ENCODE peak calls at places on chromosomes 4 and X, in four cellular contexts. A is amygdala, N is ACHN, L is NCI-H510A. Q is an unnamed sample.

GRCh38 chrX:49106930-49107329 is 16.6 kb downstream of the GPKOW start:
- DNase-seq in A (peak; percentile 20), N (peak; percentile 39), L (no peak), Q (no peak)

GRCh38 chrX:71250856-71251255 is 3.1 kb downstream of the ZMYM3 start:
- DNase-seq in A (no peak), N (no peak), L (no peak), Q (no peak)

GRCh38 chrX:103253608-103254007 is 1.3 kb downstream of the TCEAL8 start:
- DNase-seq in A (no peak), N (no peak), L (no peak), Q (no peak)

GRCh38 chrX:145818522-145819075 is 970 bp downstream of the SLITRK2 start:
- DNase-seq in A (no peak), N (no peak), L (no peak), Q (no peak)

GRCh38 chr4:76950846-76951321 is 1.3 kb downstream of the SEPTIN11 start:
- DNase-seq in A (no peak), N (peak; percentile 36), L (no peak), Q (no peak)

GRCh38 chr4:137454767-137455166 is 77.5 kb downstream of the PCDH18 start:
- DNase-seq in A (no peak), N (no peak), L (no peak), Q (no peak)

GRCh38 chrX:2677764-2678163 is 13.3 kb upstream of the CD99 start:
- DNase-seq in A (no peak), N (peak; percentile 80), L (no peak), Q (no peak)

GRCh38 chr4:2291705-2292651 is 30.1 kb upstream of the MXD4 start:
- DNase-seq in A (no peak), N (no peak), L (no peak), Q (no peak)

GRCh38 chrX:154490021-154490413 is 412 bp downstream of the SLC10A3 start:
- DNase-seq in A (no peak), N (peak; percentile 26), L (no peak), Q (no peak)

GRCh38 chrX:152149648-152150047 is 11.3 kb upstream of the MAGEA10 start:
- DNase-seq in A (no peak), N (no peak), L (no peak), Q (no peak)

GRCh38 chr4:151568966-151569365 is 160.0 kb downstream of the FHIP1A start:
- DNase-seq in A (no peak), N (no peak), L (no peak), Q (no peak)

GRCh38 chr4:115260195-115260594 is 146.8 kb upstream of the NDST4 start:
- DNase-seq in A (no peak), N (no peak), L (no peak), Q (no peak)

GRCh38 chrX:40105791-40106676 is 8.3 kb upstream of the BCOR start:
- DNase-seq in A (peak; percentile 58), N (peak; percentile 51), L (peak; percentile 76), Q (no peak)

GRCh38 chr4:113445286-113445685 is 316.3 kb downstream of the CAMK2D start:
- DNase-seq in A (no peak), N (no peak), L (no peak), Q (no peak)

GRCh38 chrX:41133551-41133950 is 48.3 kb downstream of the USP9X start:
- DNase-seq in A (no peak), N (no peak), L (no peak), Q (no peak)

GRCh38 chr4:186827542-186827887 is 103.9 kb upstream of the FAT1 start:
- DNase-seq in A (no peak), N (no peak), L (no peak), Q (no peak)

GRCh38 chr4:89549907-89550306 is 242.3 kb upstream of the GPRIN3 start:
- DNase-seq in A (no peak), N (no peak), L (no peak), Q (no peak)

GRCh38 chr4:88866862-88867550 is 169.4 kb upstream of the NAP1L5 start:
- DNase-seq in A (no peak), N (no peak), L (peak; percentile 63), Q (no peak)

GRCh38 chrX:52271212-52271611 is 86.5 kb downstream of the MAGED4 start:
- DNase-seq in A (no peak), N (peak; percentile 6), L (no peak), Q (peak; percentile 28)

GRCh38 chrX:49042581-49043219 is 457 bp downstream of the TFE3 start:
- DNase-seq in A (no peak), N (peak; percentile 8), L (no peak), Q (no peak)

GRCh38 chrX:8586953-8587352 is 122.3 kb downstream of the VCX3B start:
- DNase-seq in A (no peak), N (no peak), L (no peak), Q (no peak)

GRCh38 chr4:151204925-151205524 is 71.9 kb upstream of the PRSS48 start:
- DNase-seq in A (no peak), N (no peak), L (no peak), Q (no peak)

GRCh38 chr4:139840773-139841172 is 175.2 kb downstream of the MGST2 start:
- DNase-seq in A (no peak), N (no peak), L (no peak), Q (no peak)

GRCh38 chr4:104616401-104616820 is 121.7 kb upstream of the CXXC4 start:
- DNase-seq in A (no peak), N (no peak), L (no peak), Q (no peak)

GRCh38 chrX:8672176-8672575 is 59.8 kb downstream of the ANOS1 start:
- DNase-seq in A (no peak), N (no peak), L (no peak), Q (no peak)

GRCh38 chr4:7186516-7187296 is 5.6 kb upstream of the SORCS2 start:
- DNase-seq in A (no peak), N (no peak), L (no peak), Q (no peak)

GRCh38 chr4:67549123-67549522 is 3.8 kb upstream of the CENPC start:
- DNase-seq in A (no peak), N (peak; percentile 42), L (no peak), Q (no peak)

GRCh38 chr4:73730854-73731253 is 9.5 kb upstream of the CXCL8 start:
- DNase-seq in A (no peak), N (no peak), L (no peak), Q (no peak)

GRCh38 chr4:39124885-39125599 is 57.3 kb upstream of the WDR19 start:
- DNase-seq in A (no peak), N (no peak), L (no peak), Q (no peak)

GRCh38 chr4:119209077-119209476 is 3.4 kb upstream of the USP53 start:
- DNase-seq in A (no peak), N (peak; percentile 86), L (no peak), Q (no peak)

GRCh38 chr4:83917572-83917971 is 381.7 kb downstream of the GPAT3 start:
- DNase-seq in A (no peak), N (no peak), L (no peak), Q (no peak)

GRCh38 chrX:32852203-32852602 is 359.1 kb downstream of the DMD start:
- DNase-seq in A (no peak), N (no peak), L (no peak), Q (no peak)

GRCh38 chr4:55947912-55948725 is 626 bp upstream of the CEP135 start:
- DNase-seq in A (no peak), N (peak; percentile 69), L (no peak), Q (no peak)

GRCh38 chr4:126395661-126396060 is 1080.9 kb downstream of the FAT4 start:
- DNase-seq in A (no peak), N (no peak), L (peak; percentile 5), Q (no peak)

GRCh38 chr4:164924670-164925238 is 47.8 kb downstream of the APELA start:
- DNase-seq in A (no peak), N (no peak), L (no peak), Q (no peak)

GRCh38 chrX:3244203-3244743 is 102.2 kb downstream of the MXRA5 start:
- DNase-seq in A (no peak), N (peak; percentile 1), L (no peak), Q (no peak)

GRCh38 chrX:119145241-119145653 is 17.6 kb upstream of the KIAA1210 start:
- DNase-seq in A (no peak), N (peak; percentile 7), L (no peak), Q (no peak)

GRCh38 chr4:100184787-100185186 is 5.5 kb downstream of the DDIT4L start:
- DNase-seq in A (no peak), N (no peak), L (no peak), Q (no peak)

GRCh38 chrX:139823806-139824205 is 109.0 kb downstream of the ATP11C start:
- DNase-seq in A (no peak), N (no peak), L (no peak), Q (no peak)

Q was measured in SK-N-MC.